ENCODE peak calls at places on chromosomes 5 and 9, in four cellular contexts. H is mesothelial cell of epicardium, J is amygdala, E is astrocyte of the hippocampus. N is an unnamed sample.

GRCh38 chr9:88593537-88594185 is 58.7 kb downstream of the NXNL2 start:
- DNase-seq in J (no peak), E (peak; percentile 72), H (no peak), N (no peak)

GRCh38 chr9:122797316-122798033 is 2.4 kb upstream of the OR1K1 start:
- DNase-seq in H (no peak), J (no peak), E (no peak), N (no peak)

GRCh38 chr9:7368410-7369292 is 430.9 kb downstream of the DMAC1 start:
- DNase-seq in J (no peak), E (no peak), H (no peak), N (no peak)

GRCh38 chr5:100889165-100889564 is 13.9 kb downstream of the ST8SIA4 start:
- DNase-seq in H (no peak), E (no peak), J (no peak), N (no peak)

GRCh38 chr5:36156124-36156601 is 4.3 kb downstream of the SKP2 start:
- DNase-seq in J (no peak), H (no peak), E (no peak), N (no peak)

GRCh38 chr5:107704686-107705389 is 34.1 kb upstream of the EFNA5 start:
- DNase-seq in E (peak; percentile 15), J (no peak), H (no peak), N (no peak)

GRCh38 chr5:149223081-149223848 is 48.4 kb upstream of the AFAP1L1 start:
- DNase-seq in E (no peak), J (no peak), H (no peak), N (no peak)

GRCh38 chr9:109455861-109456260 is 42.2 kb downstream of the PTPN3 start:
- DNase-seq in J (no peak), H (no peak), E (no peak), N (no peak)

GRCh38 chr9:127746959-127747569 is 12.0 kb upstream of the TOR2A start:
- DNase-seq in J (no peak), E (no peak), H (no peak), N (no peak)

GRCh38 chr9:136264046-136264802 is 18.6 kb upstream of the QSOX2 start:
- DNase-seq in J (no peak), E (no peak), H (no peak), N (no peak)

GRCh38 chr5:125198270-125198974 is 452.0 kb upstream of the ZNF608 start:
- DNase-seq in J (peak; percentile 15), E (peak; percentile 90), H (peak; percentile 86), N (no peak)

GRCh38 chr5:181042036-181042435 is 2.0 kb downstream of the BTNL9 start:
- DNase-seq in H (no peak), J (no peak), E (no peak), N (no peak)

GRCh38 chr9:134101623-134102149 is 33.9 kb upstream of the BRD3 start:
- DNase-seq in E (no peak), J (no peak), H (no peak), N (no peak)

GRCh38 chr5:87308024-87308423 is 40.3 kb downstream of the RASA1 start:
- DNase-seq in J (no peak), H (no peak), E (peak; percentile 56), N (no peak)

GRCh38 chr5:33299621-33300208 is 141.1 kb upstream of the TARS1 start:
- DNase-seq in J (no peak), E (peak; percentile 69), H (no peak), N (no peak)

GRCh38 chr5:72673623-72674022 is 142.8 kb upstream of the TNPO1 start:
- DNase-seq in H (no peak), E (no peak), J (no peak), N (no peak)

GRCh38 chr9:99509900-99510299 is 287.8 kb downstream of the SEC61B start:
- DNase-seq in J (no peak), H (no peak), E (no peak), N (no peak)

N was measured in SIG-M5.